ENCODE peak calls at places on chromosome 19, in five cellular contexts. N, O, L, P and W are unnamed samples.

GRCh38 chr19:42207767-42208259 is 9.7 kb downstream of the DEDD2 start:
- DNase-seq in L (peak), O (peak), P (no peak), N (no peak), W (no peak)

GRCh38 chr19:1189419-1189818 is 15.4 kb upstream of the SBNO2 start:
- DNase-seq in L (peak), N (no peak), P (no peak), O (no peak), W (no peak)

GRCh38 chr19:29268721-29269483 is 56.0 kb upstream of the UQCRFS1 start:
- DNase-seq in N (no peak), O (no peak), L (no peak), P (no peak), W (no peak)

GRCh38 chr19:5676105-5676671 is 4.1 kb downstream of the MICOS13 start:
- DNase-seq in L (no peak), O (no peak), N (no peak), P (no peak), W (no peak)

GRCh38 chr19:13983213-13983889 is 22.8 kb downstream of the RFX1 start:
- DNase-seq in N (no peak), O (no peak), L (no peak), P (peak), W (no peak)

GRCh38 chr19:43960411-43960810 is 9.4 kb downstream of the ZNF221 start:
- DNase-seq in L (no peak), N (no peak), P (no peak), O (no peak), W (no peak)

GRCh38 chr19:55080121-55080914 is 4.6 kb downstream of the EPS8L1 start:
- DNase-seq in L (peak), P (peak), O (no peak), N (peak), W (peak)

GRCh38 chr19:11198769-11199469 is 1.6 kb upstream of the KANK2 start:
- DNase-seq in L (no peak), O (no peak), N (no peak), P (no peak), W (no peak)

GRCh38 chr19:48596679-48597465 is 9.7 kb upstream of the SPACA4 start:
- DNase-seq in N (no peak), P (peak), L (no peak), O (no peak), W (peak)

GRCh38 chr19:16447015-16447384 is 24.8 kb downstream of the EPS15L1 start:
- DNase-seq in N (no peak), O (no peak), L (peak), P (no peak), W (peak)

GRCh38 chr19:1606138-1606651 is 933 bp upstream of the UQCR11 start:
- DNase-seq in O (no peak), L (no peak), N (no peak), P (no peak), W (no peak)

GRCh38 chr19:58409010-58409790 is 751 bp downstream of the ZNF584 start:
- DNase-seq in L (no peak), O (no peak), P (no peak), N (peak), W (no peak)

GRCh38 chr19:47613165-47614146 is 4.5 kb downstream of the BICRA start:
- DNase-seq in P (no peak), L (no peak), N (peak), O (peak), W (no peak)

GRCh38 chr19:31567776-31568175 is 218.5 kb upstream of the TSHZ3 start:
- DNase-seq in L (no peak), O (no peak), N (no peak), P (no peak), W (no peak)

GRCh38 chr19:1748703-1749341 is 4.5 kb upstream of the ONECUT3 start:
- DNase-seq in N (no peak), P (no peak), O (no peak), L (no peak), W (no peak)

GRCh38 chr19:10424011-10424637 is 3.8 kb downstream of the PDE4A start:
- DNase-seq in N (peak), O (no peak), P (peak), L (peak), W (peak)

GRCh38 chr19:42172261-42172660 is 40.0 kb upstream of the POU2F2 start:
- DNase-seq in L (no peak), N (no peak), O (no peak), P (no peak), W (no peak)

GRCh38 chr19:37114001-37114400 is 35.8 kb downstream of the ZNF420 start:
- DNase-seq in O (no peak), P (no peak), L (no peak), N (peak), W (no peak)

GRCh38 chr19:6849876-6850275 is 37.5 kb upstream of the ADGRE1 start:
- DNase-seq in L (no peak), O (no peak), N (no peak), P (no peak), W (no peak)

GRCh38 chr19:45852145-45852750 is 10.7 kb downstream of the SYMPK start:
- DNase-seq in O (no peak), L (no peak), P (no peak), N (no peak), W (peak)

GRCh38 chr19:50666346-50667176 is 17.3 kb downstream of the C19orf81 start:
- DNase-seq in O (no peak), P (no peak), L (no peak), N (no peak), W (no peak)

GRCh38 chr19:12000152-12000981 is 35.1 kb downstream of the ZNF433 start:
- DNase-seq in O (peak), L (peak), P (no peak), N (no peak), W (no peak)

GRCh38 chr19:16459680-16460079 is 12.1 kb downstream of the EPS15L1 start:
- DNase-seq in O (no peak), L (no peak), N (no peak), P (no peak), W (no peak)

GRCh38 chr19:44303976-44304568 is 753 bp downstream of the ZNF235 start:
- DNase-seq in N (peak), L (no peak), P (no peak), O (peak), W (no peak)

GRCh38 chr19:50607874-50608785 is 31.6 kb downstream of the SYT3 start:
- DNase-seq in O (no peak), P (peak), N (peak), L (peak), W (peak)

GRCh38 chr19:18481505-18482222 is 40.2 kb downstream of the ELL start:
- DNase-seq in N (no peak), O (no peak), P (no peak), L (no peak), W (no peak)

GRCh38 chr19:2271516-2272103 is 10.4 kb downstream of the PEAK3 start:
- DNase-seq in L (peak), P (no peak), O (peak), N (no peak), W (no peak)

GRCh38 chr19:51002542-51003311 is 1.3 kb upstream of the KLK8 start:
- DNase-seq in L (peak), O (no peak), P (no peak), N (peak), W (no peak)

GRCh38 chr19:18809149-18809978 is 18.3 kb upstream of the COMP start:
- DNase-seq in L (peak), O (peak), N (no peak), P (no peak), W (no peak)

GRCh38 chr19:55488986-55489710 is 912 bp downstream of the SSC5D start:
- DNase-seq in P (no peak), O (no peak), N (no peak), L (no peak), W (no peak)

GRCh38 chr19:47445937-47446402 is 25.7 kb downstream of the SLC8A2 start:
- DNase-seq in N (peak), O (no peak), L (no peak), P (peak), W (peak)

GRCh38 chr19:18330865-18331264 is 8.0 kb upstream of the LSM4 start:
- DNase-seq in L (no peak), P (no peak), O (no peak), N (no peak), W (no peak)

GRCh38 chr19:31283701-31284100 is 65.5 kb downstream of the TSHZ3 start:
- DNase-seq in P (no peak), N (peak), O (no peak), L (no peak), W (no peak)

GRCh38 chr19:56637976-56638555 is 4.9 kb upstream of the SMIM17 start:
- DNase-seq in L (peak), P (no peak), N (peak), O (peak), W (no peak)

GRCh38 chr19:1551068-1552040 is 16.8 kb downstream of the MEX3D start:
- DNase-seq in N (no peak), P (no peak), L (no peak), O (no peak), W (no peak)

GRCh38 chr19:7333198-7334118 is 15.3 kb upstream of the ARHGEF18 start:
- DNase-seq in N (no peak), P (no peak), L (peak), O (no peak), W (no peak)

GRCh38 chr19:3721900-3722442 is 13.8 kb downstream of the TJP3 start:
- DNase-seq in P (no peak), O (no peak), L (no peak), N (no peak), W (no peak)
- H3K4me3 ChIP-seq in P (peak), O (no peak), L (no peak), N (peak), W (peak)

GRCh38 chr19:33248954-33249613 is 23.4 kb upstream of the SLC7A10 start:
- DNase-seq in N (no peak), L (no peak), P (no peak), O (no peak), W (no peak)
- H3K4me3 ChIP-seq in N (no peak), L (no peak), P (no peak), O (no peak), W (no peak)

GRCh38 chr19:38306236-38306635 is 2.2 kb downstream of the C19orf33 start:
- DNase-seq in P (no peak), N (no peak), L (no peak), O (no peak), W (no peak)

GRCh38 chr19:38304866-38305429 is 897 bp downstream of the C19orf33 start:
- DNase-seq in L (peak), N (peak), P (no peak), O (no peak), W (no peak)

GRCh38 chr19:38307076-38307475 is 3.0 kb downstream of the C19orf33 start:
- DNase-seq in N (no peak), P (no peak), L (no peak), O (no peak), W (no peak)

GRCh38 chr19:38303517-38304351 is at the start of gene C19orf33:
- DNase-seq in N (peak), O (no peak), L (peak), P (no peak), W (no peak)

GRCh38 chr19:38304352-38304865 is 358 bp downstream of the C19orf33 start:
- DNase-seq in P (no peak), L (no peak), O (no peak), N (peak), W (no peak)
- H3K4me3 ChIP-seq in P (no peak), L (peak), O (no peak), N (peak), W (no peak)

GRCh38 chr19:35294859-35295258 is 2.9 kb downstream of the MAG start:
- DNase-seq in L (no peak), O (no peak), N (no peak), P (no peak), W (no peak)

GRCh38 chr19:35295453-35295791 is 3.5 kb downstream of the MAG start:
- DNase-seq in N (no peak), P (no peak), O (no peak), L (no peak), W (no peak)

GRCh38 chr19:35292986-35293732 is 1.2 kb downstream of the MAG start:
- DNase-seq in P (no peak), N (no peak), O (no peak), L (peak), W (no peak)

GRCh38 chr19:35293733-35294309 is 1.9 kb downstream of the MAG start:
- DNase-seq in L (no peak), N (peak), O (no peak), P (no peak), W (no peak)

DNA sequence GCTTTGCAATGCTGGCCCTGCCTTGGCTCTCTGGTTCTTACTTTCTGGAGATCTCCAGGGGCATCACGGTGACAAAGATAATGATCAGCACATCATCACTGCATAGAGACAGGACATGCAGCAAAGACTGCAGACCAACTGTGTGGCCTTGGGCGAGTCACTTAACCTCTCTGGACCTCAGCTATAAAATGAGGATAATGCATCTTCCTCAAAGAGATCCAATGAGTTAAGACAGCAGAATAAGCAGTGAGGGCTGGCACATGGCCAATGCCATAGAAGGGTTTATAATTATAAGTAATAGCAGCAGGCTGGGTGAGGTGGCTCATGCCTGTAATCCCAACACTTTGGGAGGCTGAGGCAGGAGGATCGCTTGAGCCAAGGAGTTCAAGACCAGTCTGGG is 2.4 kb downstream of the MAG start:
- DNase-seq in N (no peak), L (no peak), P (no peak), O (no peak), W (no peak)
- H3K4me3 ChIP-seq in N (no peak), L (no peak), P (no peak), O (no peak), W (no peak)

DNA sequence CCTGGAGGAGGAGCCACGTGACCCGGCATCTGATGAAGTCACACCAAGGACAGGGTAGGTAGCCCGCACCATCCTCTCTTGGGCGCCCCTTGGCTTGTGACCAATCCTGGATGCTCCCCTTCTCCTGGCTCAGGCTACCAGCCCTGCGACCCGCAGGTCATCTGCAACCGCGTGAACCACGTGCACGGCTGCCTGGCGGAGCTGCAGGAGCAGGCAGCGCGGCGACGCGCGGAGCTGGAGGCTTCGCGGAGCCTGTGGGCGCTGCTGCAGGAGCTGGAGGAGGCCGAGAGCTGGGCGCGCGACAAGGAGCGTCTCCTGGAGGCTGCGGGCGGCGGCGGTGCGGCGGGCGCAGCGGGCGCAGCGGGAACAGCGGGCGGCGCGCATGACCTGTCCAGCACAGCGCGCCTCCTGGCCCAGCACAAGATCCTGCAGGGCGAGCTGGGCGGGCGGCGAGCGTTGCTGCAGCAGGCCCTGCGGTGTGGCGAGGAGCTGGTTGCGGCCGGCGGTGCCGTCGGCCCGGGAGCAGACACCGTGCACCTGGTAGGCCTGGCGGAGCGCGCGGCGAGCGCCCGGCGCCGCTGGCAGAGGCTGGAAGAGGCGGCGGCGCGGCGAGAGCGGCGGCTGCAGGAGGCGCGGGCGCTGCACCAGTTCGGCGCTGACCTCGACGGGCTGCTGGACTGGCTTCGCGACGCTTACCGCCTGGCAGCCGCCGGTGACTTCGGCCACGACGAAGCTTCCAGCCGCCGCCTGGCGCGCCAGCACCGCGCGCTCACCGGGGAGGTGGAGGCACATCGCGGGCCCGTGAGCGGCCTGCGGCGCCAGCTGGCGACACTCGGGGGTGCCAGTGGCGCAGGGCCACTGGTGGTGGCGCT is 45.9 kb downstream of the SPTBN4 start:
- DNase-seq in N (peak), O (no peak), L (peak), P (no peak), W (no peak)
- H3K4me3 ChIP-seq in N (peak), O (no peak), L (no peak), P (no peak), W (no peak)

GRCh38 chr19:19871932-19872331 is 6.2 kb downstream of the ZNF253 start:
- DNase-seq in O (no peak), P (no peak), L (no peak), N (no peak), W (no peak)
- H3K4me3 ChIP-seq in O (no peak), P (no peak), L (no peak), N (no peak), W (no peak)

GRCh38 chr19:54045771-54046170 is 17.9 kb downstream of the VSTM1 start:
- DNase-seq in O (no peak), P (no peak), N (no peak), L (no peak), W (no peak)
- H3K4me3 ChIP-seq in O (no peak), P (no peak), N (no peak), L (no peak), W (no peak)